ENCODE peak calls at places on chromosome 6, in ten cellular contexts. One of them, this sample, is unnamed.

GRCh38 chr6:36788768-36789167 is 50.5 kb downstream of the CPNE5 start:
- DNase-seq in astrocyte of the cerebellum: no peak
- DNase-seq in foreskin fibroblast: peak; percentile 21
- DNase-seq in Calu3: no peak
- DNase-seq in psoas muscle: no peak
- DNase-seq in nucleus accumbens: no peak
- DNase-seq in MV-4-11: no peak
- DNase-seq in thoracic aorta: no peak
- DNase-seq in activated CD4-positive, CD25-positive, alpha-beta regulatory T cell: no peak
- DNase-seq in fibroblast of lung: peak; percentile 10
- DNase-seq in this sample: no peak

GRCh38 chr6:111770263-111771083 is 102.8 kb downstream of the FYN start:
- DNase-seq in astrocyte of the cerebellum: no peak
- DNase-seq in foreskin fibroblast: no peak
- DNase-seq in Calu3: no peak
- DNase-seq in psoas muscle: no peak
- DNase-seq in nucleus accumbens: no peak
- DNase-seq in MV-4-11: no peak
- DNase-seq in thoracic aorta: no peak
- DNase-seq in activated CD4-positive, CD25-positive, alpha-beta regulatory T cell: no peak
- DNase-seq in fibroblast of lung: no peak
- DNase-seq in this sample: no peak

GRCh38 chr6:113809818-113810217 is 47.3 kb upstream of the MARCKS start:
- DNase-seq in astrocyte of the cerebellum: no peak
- DNase-seq in foreskin fibroblast: no peak
- DNase-seq in Calu3: no peak
- DNase-seq in psoas muscle: no peak
- DNase-seq in nucleus accumbens: no peak
- DNase-seq in MV-4-11: peak; percentile 94
- DNase-seq in thoracic aorta: no peak
- DNase-seq in activated CD4-positive, CD25-positive, alpha-beta regulatory T cell: no peak
- DNase-seq in fibroblast of lung: no peak
- DNase-seq in this sample: no peak

GRCh38 chr6:14110001-14110818 is 7.4 kb upstream of the CD83 start:
- DNase-seq in astrocyte of the cerebellum: no peak
- DNase-seq in foreskin fibroblast: no peak
- DNase-seq in Calu3: no peak
- DNase-seq in psoas muscle: no peak
- DNase-seq in nucleus accumbens: no peak
- DNase-seq in MV-4-11: no peak
- DNase-seq in thoracic aorta: no peak
- DNase-seq in activated CD4-positive, CD25-positive, alpha-beta regulatory T cell: no peak
- DNase-seq in fibroblast of lung: no peak
- DNase-seq in this sample: no peak

GRCh38 chr6:168217880-168218537 is 101.6 kb downstream of the DACT2 start:
- DNase-seq in astrocyte of the cerebellum: no peak
- DNase-seq in foreskin fibroblast: no peak
- DNase-seq in Calu3: no peak
- DNase-seq in psoas muscle: no peak
- DNase-seq in nucleus accumbens: no peak
- DNase-seq in MV-4-11: no peak
- DNase-seq in thoracic aorta: no peak
- DNase-seq in activated CD4-positive, CD25-positive, alpha-beta regulatory T cell: no peak
- DNase-seq in fibroblast of lung: no peak
- DNase-seq in this sample: no peak

GRCh38 chr6:44537306-44538049 is 150.0 kb downstream of the CDC5L start:
- DNase-seq in astrocyte of the cerebellum: no peak
- DNase-seq in foreskin fibroblast: no peak
- DNase-seq in Calu3: no peak
- DNase-seq in psoas muscle: no peak
- DNase-seq in nucleus accumbens: no peak
- DNase-seq in MV-4-11: no peak
- DNase-seq in thoracic aorta: no peak
- DNase-seq in activated CD4-positive, CD25-positive, alpha-beta regulatory T cell: no peak
- DNase-seq in fibroblast of lung: no peak
- DNase-seq in this sample: no peak

GRCh38 chr6:85066270-85066669 is 301.9 kb upstream of the TBX18 start:
- DNase-seq in astrocyte of the cerebellum: no peak
- DNase-seq in foreskin fibroblast: no peak
- DNase-seq in Calu3: no peak
- DNase-seq in psoas muscle: no peak
- DNase-seq in nucleus accumbens: no peak
- DNase-seq in MV-4-11: no peak
- DNase-seq in thoracic aorta: no peak
- DNase-seq in activated CD4-positive, CD25-positive, alpha-beta regulatory T cell: no peak
- DNase-seq in fibroblast of lung: no peak
- DNase-seq in this sample: no peak

GRCh38 chr6:3825331-3825831 is 23.8 kb upstream of the FAM50B start:
- DNase-seq in astrocyte of the cerebellum: no peak
- DNase-seq in foreskin fibroblast: no peak
- DNase-seq in Calu3: peak; percentile 74
- DNase-seq in psoas muscle: peak; percentile 59
- DNase-seq in nucleus accumbens: no peak
- DNase-seq in MV-4-11: no peak
- DNase-seq in thoracic aorta: no peak
- DNase-seq in activated CD4-positive, CD25-positive, alpha-beta regulatory T cell: no peak
- DNase-seq in fibroblast of lung: peak; percentile 42
- DNase-seq in this sample: no peak

GRCh38 chr6:119110601-119111548 is 32.4 kb upstream of the FAM184A start:
- DNase-seq in astrocyte of the cerebellum: peak; percentile 43
- DNase-seq in foreskin fibroblast: peak; percentile 29
- DNase-seq in Calu3: peak; percentile 57
- DNase-seq in psoas muscle: no peak
- DNase-seq in nucleus accumbens: no peak
- DNase-seq in MV-4-11: peak; percentile 43
- DNase-seq in thoracic aorta: no peak
- DNase-seq in activated CD4-positive, CD25-positive, alpha-beta regulatory T cell: peak; percentile 2
- DNase-seq in fibroblast of lung: peak; percentile 69
- DNase-seq in this sample: no peak

This sample was measured in T-helper 22 cell.